ENCODE peak calls at places on chromosomes 11 and 22, in four cellular contexts. One of them, this sample, is unnamed.

GRCh38 chr11:93543292-93543977 is at the start of gene SMCO4:
- DNase-seq in CD4-positive, alpha-beta T cell: peak; percentile 42
- DNase-seq in AG04450: no peak
- DNase-seq in colonic mucosa: peak; percentile 90
- DNase-seq in this sample: peak; percentile 85

GRCh38 chr11:124538019-124538418 is 5.4 kb downstream of the OR8B12 start:
- DNase-seq in CD4-positive, alpha-beta T cell: no peak
- DNase-seq in colonic mucosa: no peak
- DNase-seq in AG04450: peak; percentile 10
- DNase-seq in this sample: no peak

GRCh38 chr11:98107736-98108135 is 913.0 kb upstream of the CNTN5 start:
- DNase-seq in colonic mucosa: no peak
- DNase-seq in CD4-positive, alpha-beta T cell: no peak
- DNase-seq in AG04450: no peak
- DNase-seq in this sample: no peak

GRCh38 chr11:128474036-128474874 is 113.1 kb downstream of the ETS1 start:
- DNase-seq in colonic mucosa: no peak
- DNase-seq in CD4-positive, alpha-beta T cell: no peak
- DNase-seq in AG04450: no peak
- DNase-seq in this sample: no peak

GRCh38 chr22:39152511-39153219 is at the start of gene CBX7:
- DNase-seq in colonic mucosa: peak; percentile 94
- DNase-seq in CD4-positive, alpha-beta T cell: peak; percentile 93
- DNase-seq in AG04450: peak; percentile 47
- DNase-seq in this sample: peak; percentile 87

GRCh38 chr11:64016512-64016911 is 19.2 kb upstream of the FLRT1 start:
- DNase-seq in colonic mucosa: no peak
- DNase-seq in CD4-positive, alpha-beta T cell: no peak
- DNase-seq in AG04450: no peak
- DNase-seq in this sample: no peak

GRCh38 chr11:32891657-32892354 is 805 bp upstream of the QSER1 start:
- DNase-seq in CD4-positive, alpha-beta T cell: no peak
- DNase-seq in colonic mucosa: peak; percentile 53
- DNase-seq in AG04450: no peak
- DNase-seq in this sample: no peak

GRCh38 chr11:103927535-103927934 is 108.9 kb upstream of the DDI1 start:
- DNase-seq in colonic mucosa: no peak
- DNase-seq in CD4-positive, alpha-beta T cell: no peak
- DNase-seq in AG04450: no peak
- DNase-seq in this sample: no peak

GRCh38 chr11:118224512-118225180 is at the start of gene JAML:
- DNase-seq in CD4-positive, alpha-beta T cell: peak; percentile 54
- DNase-seq in AG04450: no peak
- DNase-seq in colonic mucosa: no peak
- DNase-seq in this sample: no peak

GRCh38 chr11:74948546-74948897 is 369 bp downstream of the XRRA1 start:
- DNase-seq in CD4-positive, alpha-beta T cell: no peak
- DNase-seq in colonic mucosa: no peak
- DNase-seq in AG04450: no peak
- DNase-seq in this sample: no peak

GRCh38 chr11:3816673-3817072 is 8.3 kb downstream of the PGAP2 start:
- DNase-seq in AG04450: no peak
- DNase-seq in colonic mucosa: no peak
- DNase-seq in CD4-positive, alpha-beta T cell: no peak
- DNase-seq in this sample: no peak

GRCh38 chr22:20110359-20110985 is 5.4 kb upstream of the RANBP1 start:
- DNase-seq in colonic mucosa: no peak
- DNase-seq in AG04450: no peak
- DNase-seq in CD4-positive, alpha-beta T cell: no peak
- DNase-seq in this sample: no peak

GRCh38 chr11:119793335-119793984 is 64.5 kb upstream of the NECTIN1 start:
- DNase-seq in CD4-positive, alpha-beta T cell: no peak
- DNase-seq in colonic mucosa: no peak
- DNase-seq in AG04450: no peak
- DNase-seq in this sample: no peak

GRCh38 chr11:64128255-64129006 is 37.5 kb downstream of the MACROD1 start:
- DNase-seq in AG04450: no peak
- DNase-seq in CD4-positive, alpha-beta T cell: no peak
- DNase-seq in colonic mucosa: no peak
- DNase-seq in this sample: no peak

GRCh38 chr11:130527648-130528300 is 79.3 kb downstream of the ADAMTS15 start:
- DNase-seq in AG04450: no peak
- DNase-seq in CD4-positive, alpha-beta T cell: no peak
- DNase-seq in colonic mucosa: no peak
- DNase-seq in this sample: no peak

GRCh38 chr11:120128392-120129172 is 9.3 kb downstream of the TRIM29 start:
- DNase-seq in colonic mucosa: peak; percentile 90
- DNase-seq in CD4-positive, alpha-beta T cell: no peak
- DNase-seq in AG04450: no peak
- DNase-seq in this sample: no peak

GRCh38 chr22:42344391-42344861 is 74.0 kb upstream of the TCF20 start:
- DNase-seq in colonic mucosa: no peak
- DNase-seq in AG04450: no peak
- DNase-seq in CD4-positive, alpha-beta T cell: no peak
- DNase-seq in this sample: no peak

GRCh38 chr22:19012308-19012990 is 76.4 kb upstream of the PRODH start:
- DNase-seq in AG04450: no peak
- DNase-seq in CD4-positive, alpha-beta T cell: no peak
- DNase-seq in colonic mucosa: no peak
- DNase-seq in this sample: no peak

GRCh38 chr11:121369366-121369765 is 76.8 kb downstream of the SC5D start:
- DNase-seq in CD4-positive, alpha-beta T cell: no peak
- DNase-seq in AG04450: no peak
- DNase-seq in colonic mucosa: no peak
- DNase-seq in this sample: no peak

GRCh38 chr11:125593113-125593761 is 585 bp downstream of the STT3A start:
- DNase-seq in AG04450: no peak
- DNase-seq in CD4-positive, alpha-beta T cell: no peak
- DNase-seq in colonic mucosa: peak; percentile 32
- DNase-seq in this sample: no peak

GRCh38 chr11:127925430-127925829 is 661.9 kb downstream of the ETS1 start:
- DNase-seq in AG04450: no peak
- DNase-seq in CD4-positive, alpha-beta T cell: no peak
- DNase-seq in colonic mucosa: no peak
- DNase-seq in this sample: no peak

GRCh38 chr11:93740031-93740801 is 1.1 kb downstream of the TAF1D start:
- DNase-seq in colonic mucosa: peak; percentile 47
- DNase-seq in AG04450: no peak
- DNase-seq in CD4-positive, alpha-beta T cell: no peak
- DNase-seq in this sample: no peak

GRCh38 chr22:31818481-31819392 is 64.9 kb downstream of the DEPDC5 start:
- DNase-seq in colonic mucosa: no peak
- DNase-seq in CD4-positive, alpha-beta T cell: no peak
- DNase-seq in AG04450: no peak
- DNase-seq in this sample: no peak

GRCh38 chr22:35556666-35557065 is 16.0 kb downstream of the RASD2 start:
- DNase-seq in AG04450: no peak
- DNase-seq in colonic mucosa: no peak
- DNase-seq in CD4-positive, alpha-beta T cell: no peak
- DNase-seq in this sample: no peak

GRCh38 chr22:17810570-17811116 is 36.4 kb upstream of the BID start:
- DNase-seq in colonic mucosa: peak; percentile 36
- DNase-seq in CD4-positive, alpha-beta T cell: no peak
- DNase-seq in AG04450: no peak
- DNase-seq in this sample: no peak

GRCh38 chr11:105878510-105878909 is 143.5 kb downstream of the MSANTD4 start:
- DNase-seq in colonic mucosa: peak; percentile 25
- DNase-seq in CD4-positive, alpha-beta T cell: no peak
- DNase-seq in AG04450: no peak
- DNase-seq in this sample: no peak

GRCh38 chr11:70402685-70403084 is 4.4 kb downstream of the CTTN start:
- DNase-seq in colonic mucosa: no peak
- DNase-seq in AG04450: no peak
- DNase-seq in CD4-positive, alpha-beta T cell: no peak
- DNase-seq in this sample: no peak

GRCh38 chr11:66268953-66269906 is 791 bp downstream of the RAB1B start:
- DNase-seq in colonic mucosa: no peak
- DNase-seq in AG04450: no peak
- DNase-seq in CD4-positive, alpha-beta T cell: no peak
- DNase-seq in this sample: peak; percentile 55
- TF ChIP-seq CTCF in colonic mucosa: peak; percentile 11
- TF ChIP-seq CTCF in AG04450: peak; percentile 37
- TF ChIP-seq CTCF in CD4-positive, alpha-beta T cell: no peak
- TF ChIP-seq CTCF in this sample: no peak

GRCh38 chr11:27291302-27291889 is 71.6 kb downstream of the CCDC34 start:
- DNase-seq in colonic mucosa: peak; percentile 76
- DNase-seq in AG04450: no peak
- DNase-seq in CD4-positive, alpha-beta T cell: no peak
- DNase-seq in this sample: no peak
- TF ChIP-seq CTCF in colonic mucosa: no peak
- TF ChIP-seq CTCF in AG04450: no peak
- TF ChIP-seq CTCF in CD4-positive, alpha-beta T cell: no peak
- TF ChIP-seq CTCF in this sample: no peak

GRCh38 chr22:24775769-24776492 is 1.4 kb upstream of the PIWIL3 start:
- DNase-seq in AG04450: no peak
- DNase-seq in CD4-positive, alpha-beta T cell: no peak
- DNase-seq in colonic mucosa: no peak
- DNase-seq in this sample: no peak

GRCh38 chr22:24768537-24769374 is 5.8 kb downstream of the PIWIL3 start:
- DNase-seq in AG04450: peak; percentile 32
- DNase-seq in colonic mucosa: peak; percentile 76
- DNase-seq in CD4-positive, alpha-beta T cell: peak; percentile 16
- DNase-seq in this sample: peak; percentile 56

GRCh38 chr22:24776525-24776924 is 2.0 kb upstream of the PIWIL3 start:
- DNase-seq in CD4-positive, alpha-beta T cell: no peak
- DNase-seq in colonic mucosa: no peak
- DNase-seq in AG04450: no peak
- DNase-seq in this sample: no peak

DNA sequence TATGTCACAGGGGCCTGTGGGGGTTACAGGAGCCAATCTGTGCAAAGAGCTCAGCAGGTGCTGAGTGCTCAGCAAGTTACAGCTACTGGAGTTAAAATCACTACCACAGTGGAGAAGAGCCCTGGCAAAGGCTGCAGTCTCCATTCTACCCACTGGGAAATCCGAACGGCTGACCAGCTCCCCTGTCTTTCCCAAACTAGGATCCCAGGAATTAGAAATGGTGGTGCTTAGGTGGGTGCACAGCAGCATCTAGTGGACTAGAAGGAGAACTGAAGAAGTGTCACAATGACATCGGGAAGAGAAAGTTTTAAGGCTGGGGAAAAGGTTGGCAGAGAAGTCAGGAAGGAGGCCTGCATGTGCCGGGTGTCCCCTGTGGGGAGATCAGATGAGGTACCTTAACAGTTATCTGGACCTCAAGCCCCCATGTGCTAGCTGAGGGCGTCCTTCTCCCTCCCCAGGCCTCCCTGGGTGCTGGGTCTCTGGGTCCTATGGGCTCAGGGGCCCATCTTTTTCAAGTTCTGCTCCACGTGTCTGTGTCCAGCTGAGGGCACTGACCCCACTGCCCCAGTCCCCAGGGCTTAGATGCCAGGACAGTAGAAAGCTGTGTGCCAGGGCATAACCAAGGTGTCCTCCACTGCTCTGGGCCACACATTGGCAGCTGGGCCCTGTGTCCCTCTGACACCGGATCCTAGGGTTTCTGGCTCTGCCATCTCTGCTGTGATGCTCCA is 1.9 kb downstream of the PIWIL3 start:
- DNase-seq in CD4-positive, alpha-beta T cell: no peak
- DNase-seq in colonic mucosa: no peak
- DNase-seq in AG04450: no peak
- DNase-seq in this sample: no peak
- TF ChIP-seq CTCF in CD4-positive, alpha-beta T cell: no peak
- TF ChIP-seq CTCF in colonic mucosa: no peak
- TF ChIP-seq CTCF in AG04450: peak; percentile 67
- TF ChIP-seq CTCF in this sample: peak; percentile 21

GRCh38 chr11:134332189-134332631 is 422 bp downstream of the GLB1L2 start:
- DNase-seq in colonic mucosa: peak; percentile 52
- DNase-seq in AG04450: no peak
- DNase-seq in CD4-positive, alpha-beta T cell: no peak
- DNase-seq in this sample: no peak
- TF ChIP-seq CTCF in colonic mucosa: no peak
- TF ChIP-seq CTCF in AG04450: no peak
- TF ChIP-seq CTCF in CD4-positive, alpha-beta T cell: no peak
- TF ChIP-seq CTCF in this sample: no peak

DNA sequence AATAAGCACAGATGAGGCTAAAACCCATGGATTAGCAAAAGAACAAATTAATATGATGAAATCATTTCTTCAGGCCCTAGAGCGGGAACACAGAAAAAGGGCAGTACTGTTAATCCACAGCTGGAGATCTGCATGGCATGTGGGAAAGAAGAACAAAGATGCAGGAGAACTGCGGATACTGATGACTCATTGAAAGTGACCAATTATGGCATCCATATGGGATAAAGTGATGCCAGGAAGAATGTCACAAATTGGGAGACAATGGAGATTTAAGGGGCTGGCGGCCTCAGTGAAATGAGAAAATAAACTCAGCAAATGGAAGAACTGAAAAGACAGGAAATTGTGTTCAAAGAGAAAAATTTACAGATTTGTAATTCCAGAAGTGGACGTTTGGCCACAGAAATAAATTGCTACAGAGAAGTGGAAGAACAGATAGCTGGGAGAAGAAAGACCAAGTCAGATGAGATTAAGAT is 39.4 kb downstream of the SIK3 start:
- DNase-seq in CD4-positive, alpha-beta T cell: no peak
- DNase-seq in colonic mucosa: no peak
- DNase-seq in AG04450: no peak
- DNase-seq in this sample: no peak
- TF ChIP-seq CTCF in CD4-positive, alpha-beta T cell: no peak
- TF ChIP-seq CTCF in colonic mucosa: no peak
- TF ChIP-seq CTCF in AG04450: no peak
- TF ChIP-seq CTCF in this sample: no peak

GRCh38 chr11:11335043-11335442 is 18.0 kb downstream of the CSNK2A3 start:
- DNase-seq in CD4-positive, alpha-beta T cell: no peak
- DNase-seq in colonic mucosa: no peak
- DNase-seq in AG04450: no peak
- DNase-seq in this sample: no peak
- TF ChIP-seq CTCF in CD4-positive, alpha-beta T cell: no peak
- TF ChIP-seq CTCF in colonic mucosa: no peak
- TF ChIP-seq CTCF in AG04450: no peak
- TF ChIP-seq CTCF in this sample: no peak

DNA sequence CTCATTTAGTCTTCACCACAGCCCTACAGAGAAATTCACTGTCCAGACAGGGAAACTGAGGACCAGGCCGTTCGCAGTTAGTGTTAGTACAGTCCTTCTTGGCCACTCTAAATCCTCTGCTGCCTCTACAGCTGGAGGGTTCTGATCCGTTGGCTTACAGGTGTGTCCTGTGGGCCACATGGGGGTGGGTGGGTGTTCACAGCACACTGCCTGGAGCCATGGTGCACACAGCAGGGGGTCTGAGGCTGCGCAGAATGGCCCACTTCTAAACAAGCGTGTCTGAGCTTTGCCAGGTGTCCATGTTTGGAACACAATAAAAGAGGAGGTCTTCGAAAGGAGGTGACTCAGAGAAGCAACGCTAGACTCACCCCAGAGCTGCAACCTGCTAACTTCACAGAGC is 249.0 kb downstream of the ST3GAL4 start:
- DNase-seq in colonic mucosa: no peak
- DNase-seq in AG04450: no peak
- DNase-seq in CD4-positive, alpha-beta T cell: no peak
- DNase-seq in this sample: no peak
- TF ChIP-seq CTCF in colonic mucosa: no peak
- TF ChIP-seq CTCF in AG04450: no peak
- TF ChIP-seq CTCF in CD4-positive, alpha-beta T cell: no peak
- TF ChIP-seq CTCF in this sample: no peak